ENCODE peak calls at places on chromosomes 4 and X, in nine cellular contexts. I is NCI-H2171; E is CD8-positive, alpha-beta T cell; X is retinal pigment epithelial cell; S is AG04449; R is cerebellar cortex; A is ELF-1; K is endodermal cell; U is activated CD4-positive, alpha-beta T cell treated with anti-CD3 and anti-CD28 coated beads, Interleukin-2, amount 50 U/mL, for 24 hours. H is an unnamed sample.

GRCh38 chrX:153708415-153708814 is 15.8 kb downstream of the BCAP31 start:
- DNase-seq in E (no peak), I (no peak), K (peak), X (peak), R (peak), U (peak), S (peak), A (peak), H (peak)

GRCh38 chrX:144916785-144917184 is 330.5 kb upstream of the SPANXN1 start:
- DNase-seq in X (no peak), E (no peak), I (no peak), U (no peak), A (no peak), S (no peak), R (no peak), K (no peak), H (no peak)

GRCh38 chr4:41878991-41879491 is 56.2 kb upstream of the TMEM33 start:
- DNase-seq in U (no peak), A (no peak), K (peak), X (no peak), S (no peak), R (no peak), E (no peak), I (no peak), H (no peak)

GRCh38 chr4:184805462-184806245 is 20.1 kb downstream of the ACSL1 start:
- DNase-seq in S (no peak), K (peak), E (no peak), U (no peak), R (peak), I (peak), X (no peak), A (no peak), H (peak)

GRCh38 chr4:55910140-55910539 is 38.6 kb upstream of the CEP135 start:
- DNase-seq in R (no peak), X (no peak), A (no peak), I (no peak), U (no peak), S (no peak), K (no peak), E (no peak), H (no peak)

GRCh38 chr4:5460106-5460801 is 248.1 kb downstream of the EVC2 start:
- DNase-seq in E (no peak), U (no peak), S (no peak), A (peak), X (no peak), K (peak), I (no peak), R (peak), H (no peak)

GRCh38 chr4:148415500-148415899 is 26.7 kb downstream of the NR3C2 start:
- DNase-seq in E (no peak), K (no peak), R (peak), S (no peak), U (no peak), X (peak), A (no peak), I (no peak), H (peak)

GRCh38 chr4:159283697-159284492 is 181.0 kb downstream of the RAPGEF2 start:
- DNase-seq in E (no peak), X (peak), K (peak), S (peak), U (no peak), R (no peak), A (peak), I (no peak), H (peak)

GRCh38 chrX:118724775-118725174 is 2.6 kb upstream of the IL13RA1 start:
- DNase-seq in X (no peak), U (no peak), A (no peak), K (no peak), I (no peak), S (no peak), E (no peak), R (no peak), H (no peak)

GRCh38 chrX:40719218-40719617 is 16.1 kb downstream of the MED14 start:
- DNase-seq in K (no peak), X (peak), U (no peak), I (no peak), R (no peak), S (no peak), E (no peak), A (no peak), H (no peak)

GRCh38 chr4:112270643-112271484 is 14.8 kb downstream of the TIFA start:
- DNase-seq in E (no peak), I (no peak), K (no peak), U (no peak), R (no peak), S (peak), X (no peak), A (no peak), H (no peak)

GRCh38 chrX:5876984-5877655 is 351.5 kb downstream of the NLGN4X start:
- DNase-seq in U (no peak), X (no peak), R (no peak), K (peak), A (peak), E (no peak), I (no peak), S (no peak), H (no peak)

GRCh38 chr4:124105212-124105611 is 607.3 kb downstream of the ANKRD50 start:
- DNase-seq in K (no peak), E (no peak), A (no peak), U (no peak), X (no peak), S (no peak), R (no peak), I (no peak), H (peak)

GRCh38 chrX:70979136-70979762 is 48.4 kb upstream of the SLC7A3 start:
- DNase-seq in E (no peak), S (peak), R (peak), K (peak), I (no peak), X (no peak), U (no peak), A (peak), H (peak)

GRCh38 chrX:72716766-72717165 is 2.7 kb upstream of the PHKA1 start:
- DNase-seq in U (no peak), S (no peak), X (no peak), A (no peak), E (no peak), K (no peak), I (no peak), R (no peak), H (no peak)

GRCh38 chr4:152408514-152409327 is 127.2 kb downstream of the FBXW7 start:
- DNase-seq in S (no peak), E (no peak), I (no peak), A (no peak), U (peak), K (no peak), X (no peak), R (peak), H (peak)